ENCODE peak calls at places on chromosomes 2 and 18, in six cellular contexts. One of them, this sample, is unnamed.

GRCh38 chr2:235219048-235219447 is 267.2 kb downstream of the SH3BP4 start:
- DNase-seq in iris pigment epithelial cell: no peak
- DNase-seq in effector CD4-positive, alpha-beta T cell: no peak
- DNase-seq in stimulated activated naive B cell treated with anti-CD40 and anti-IgM and Interleukin-4, amounts not matched to agents 10 μg/mL and 1 μg/mL and 100 μg/mL, for 72 hours: no peak
- DNase-seq in prostate gland: no peak
- DNase-seq in SK-N-DZ: no peak
- DNase-seq in this sample: no peak

GRCh38 chr2:193695367-193695766 is 1500.6 kb upstream of the TMEFF2 start:
- DNase-seq in iris pigment epithelial cell: peak
- DNase-seq in effector CD4-positive, alpha-beta T cell: no peak
- DNase-seq in stimulated activated naive B cell treated with anti-CD40 and anti-IgM and Interleukin-4, amounts not matched to agents 10 μg/mL and 1 μg/mL and 100 μg/mL, for 72 hours: no peak
- DNase-seq in prostate gland: no peak
- DNase-seq in SK-N-DZ: peak
- DNase-seq in this sample: no peak

GRCh38 chr2:47309952-47310800 is 92.8 kb upstream of the MSH2 start:
- DNase-seq in iris pigment epithelial cell: peak
- DNase-seq in effector CD4-positive, alpha-beta T cell: no peak
- DNase-seq in stimulated activated naive B cell treated with anti-CD40 and anti-IgM and Interleukin-4, amounts not matched to agents 10 μg/mL and 1 μg/mL and 100 μg/mL, for 72 hours: peak
- DNase-seq in prostate gland: no peak
- DNase-seq in SK-N-DZ: peak
- DNase-seq in this sample: no peak

GRCh38 chr18:10487161-10487560 is 32.7 kb downstream of the APCDD1 start:
- DNase-seq in iris pigment epithelial cell: no peak
- DNase-seq in effector CD4-positive, alpha-beta T cell: no peak
- DNase-seq in stimulated activated naive B cell treated with anti-CD40 and anti-IgM and Interleukin-4, amounts not matched to agents 10 μg/mL and 1 μg/mL and 100 μg/mL, for 72 hours: no peak
- DNase-seq in prostate gland: no peak
- DNase-seq in SK-N-DZ: no peak
- DNase-seq in this sample: no peak

GRCh38 chr18:3715223-3716080 is 265.5 kb downstream of the TGIF1 start:
- DNase-seq in iris pigment epithelial cell: no peak
- DNase-seq in effector CD4-positive, alpha-beta T cell: no peak
- DNase-seq in stimulated activated naive B cell treated with anti-CD40 and anti-IgM and Interleukin-4, amounts not matched to agents 10 μg/mL and 1 μg/mL and 100 μg/mL, for 72 hours: no peak
- DNase-seq in prostate gland: no peak
- DNase-seq in SK-N-DZ: no peak
- DNase-seq in this sample: no peak

GRCh38 chr2:240655931-240656886 is 26.5 kb downstream of the AQP12B start:
- DNase-seq in iris pigment epithelial cell: peak
- DNase-seq in effector CD4-positive, alpha-beta T cell: no peak
- DNase-seq in stimulated activated naive B cell treated with anti-CD40 and anti-IgM and Interleukin-4, amounts not matched to agents 10 μg/mL and 1 μg/mL and 100 μg/mL, for 72 hours: no peak
- DNase-seq in prostate gland: no peak
- DNase-seq in SK-N-DZ: no peak
- DNase-seq in this sample: no peak

GRCh38 chr2:25276569-25277465 is 64.9 kb downstream of the DNMT3A start:
- DNase-seq in iris pigment epithelial cell: no peak
- DNase-seq in effector CD4-positive, alpha-beta T cell: peak
- DNase-seq in stimulated activated naive B cell treated with anti-CD40 and anti-IgM and Interleukin-4, amounts not matched to agents 10 μg/mL and 1 μg/mL and 100 μg/mL, for 72 hours: peak
- DNase-seq in prostate gland: no peak
- DNase-seq in SK-N-DZ: no peak
- DNase-seq in this sample: peak

GRCh38 chr2:105746177-105747080 is 1.7 kb downstream of the NCK2 start:
- DNase-seq in iris pigment epithelial cell: no peak
- DNase-seq in effector CD4-positive, alpha-beta T cell: peak
- DNase-seq in stimulated activated naive B cell treated with anti-CD40 and anti-IgM and Interleukin-4, amounts not matched to agents 10 μg/mL and 1 μg/mL and 100 μg/mL, for 72 hours: peak
- DNase-seq in prostate gland: peak
- DNase-seq in SK-N-DZ: no peak
- DNase-seq in this sample: peak

GRCh38 chr2:95054016-95054415 is 28.5 kb downstream of the MAL start:
- DNase-seq in iris pigment epithelial cell: no peak
- DNase-seq in effector CD4-positive, alpha-beta T cell: no peak
- DNase-seq in stimulated activated naive B cell treated with anti-CD40 and anti-IgM and Interleukin-4, amounts not matched to agents 10 μg/mL and 1 μg/mL and 100 μg/mL, for 72 hours: no peak
- DNase-seq in prostate gland: no peak
- DNase-seq in SK-N-DZ: no peak
- DNase-seq in this sample: no peak

GRCh38 chr18:79585395-79586370 is 93.9 kb upstream of the CTDP1 start:
- DNase-seq in iris pigment epithelial cell: no peak
- DNase-seq in effector CD4-positive, alpha-beta T cell: no peak
- DNase-seq in stimulated activated naive B cell treated with anti-CD40 and anti-IgM and Interleukin-4, amounts not matched to agents 10 μg/mL and 1 μg/mL and 100 μg/mL, for 72 hours: no peak
- DNase-seq in prostate gland: no peak
- DNase-seq in SK-N-DZ: no peak
- DNase-seq in this sample: no peak

GRCh38 chr18:63158012-63158631 is 161.4 kb downstream of the BCL2 start:
- DNase-seq in iris pigment epithelial cell: no peak
- DNase-seq in effector CD4-positive, alpha-beta T cell: no peak
- DNase-seq in stimulated activated naive B cell treated with anti-CD40 and anti-IgM and Interleukin-4, amounts not matched to agents 10 μg/mL and 1 μg/mL and 100 μg/mL, for 72 hours: no peak
- DNase-seq in prostate gland: no peak
- DNase-seq in SK-N-DZ: no peak
- DNase-seq in this sample: no peak

GRCh38 chr2:190596998-190597397 is 51.9 kb upstream of the NAB1 start:
- DNase-seq in iris pigment epithelial cell: no peak
- DNase-seq in effector CD4-positive, alpha-beta T cell: no peak
- DNase-seq in stimulated activated naive B cell treated with anti-CD40 and anti-IgM and Interleukin-4, amounts not matched to agents 10 μg/mL and 1 μg/mL and 100 μg/mL, for 72 hours: no peak
- DNase-seq in prostate gland: no peak
- DNase-seq in SK-N-DZ: no peak
- DNase-seq in this sample: no peak

GRCh38 chr2:215900203-215900611 is 113.1 kb downstream of the MREG start:
- DNase-seq in iris pigment epithelial cell: peak
- DNase-seq in effector CD4-positive, alpha-beta T cell: no peak
- DNase-seq in stimulated activated naive B cell treated with anti-CD40 and anti-IgM and Interleukin-4, amounts not matched to agents 10 μg/mL and 1 μg/mL and 100 μg/mL, for 72 hours: no peak
- DNase-seq in prostate gland: no peak
- DNase-seq in SK-N-DZ: no peak
- DNase-seq in this sample: no peak

GRCh38 chr2:238105506-238106338 is 5.6 kb downstream of the ESPNL start:
- DNase-seq in iris pigment epithelial cell: no peak
- DNase-seq in effector CD4-positive, alpha-beta T cell: no peak
- DNase-seq in stimulated activated naive B cell treated with anti-CD40 and anti-IgM and Interleukin-4, amounts not matched to agents 10 μg/mL and 1 μg/mL and 100 μg/mL, for 72 hours: no peak
- DNase-seq in prostate gland: no peak
- DNase-seq in SK-N-DZ: no peak
- DNase-seq in this sample: no peak

GRCh38 chr2:12061317-12061716 is 314.9 kb downstream of the LPIN1 start:
- DNase-seq in iris pigment epithelial cell: peak
- DNase-seq in effector CD4-positive, alpha-beta T cell: no peak
- DNase-seq in stimulated activated naive B cell treated with anti-CD40 and anti-IgM and Interleukin-4, amounts not matched to agents 10 μg/mL and 1 μg/mL and 100 μg/mL, for 72 hours: no peak
- DNase-seq in prostate gland: no peak
- DNase-seq in SK-N-DZ: no peak
- DNase-seq in this sample: no peak

GRCh38 chr18:66548747-66549146 is 55.1 kb downstream of the CDH19 start:
- DNase-seq in iris pigment epithelial cell: no peak
- DNase-seq in effector CD4-positive, alpha-beta T cell: no peak
- DNase-seq in stimulated activated naive B cell treated with anti-CD40 and anti-IgM and Interleukin-4, amounts not matched to agents 10 μg/mL and 1 μg/mL and 100 μg/mL, for 72 hours: no peak
- DNase-seq in prostate gland: no peak
- DNase-seq in SK-N-DZ: no peak
- DNase-seq in this sample: no peak

GRCh38 chr2:28927878-28928277 is 33.4 kb downstream of the WDR43 start:
- DNase-seq in iris pigment epithelial cell: peak
- DNase-seq in effector CD4-positive, alpha-beta T cell: no peak
- DNase-seq in stimulated activated naive B cell treated with anti-CD40 and anti-IgM and Interleukin-4, amounts not matched to agents 10 μg/mL and 1 μg/mL and 100 μg/mL, for 72 hours: no peak
- DNase-seq in prostate gland: no peak
- DNase-seq in SK-N-DZ: no peak
- DNase-seq in this sample: no peak

GRCh38 chr2:16357188-16357587 is 308.4 kb downstream of the CYRIA start:
- DNase-seq in iris pigment epithelial cell: no peak
- DNase-seq in effector CD4-positive, alpha-beta T cell: no peak
- DNase-seq in stimulated activated naive B cell treated with anti-CD40 and anti-IgM and Interleukin-4, amounts not matched to agents 10 μg/mL and 1 μg/mL and 100 μg/mL, for 72 hours: no peak
- DNase-seq in prostate gland: no peak
- DNase-seq in SK-N-DZ: no peak
- DNase-seq in this sample: no peak

GRCh38 chr18:77547757-77548156 is 298.1 kb downstream of the GALR1 start:
- DNase-seq in iris pigment epithelial cell: no peak
- DNase-seq in effector CD4-positive, alpha-beta T cell: no peak
- DNase-seq in stimulated activated naive B cell treated with anti-CD40 and anti-IgM and Interleukin-4, amounts not matched to agents 10 μg/mL and 1 μg/mL and 100 μg/mL, for 72 hours: no peak
- DNase-seq in prostate gland: no peak
- DNase-seq in SK-N-DZ: no peak
- DNase-seq in this sample: no peak

GRCh38 chr2:218781691-218782528 is at the start of gene CYP27A1:
- DNase-seq in iris pigment epithelial cell: peak
- DNase-seq in effector CD4-positive, alpha-beta T cell: no peak
- DNase-seq in stimulated activated naive B cell treated with anti-CD40 and anti-IgM and Interleukin-4, amounts not matched to agents 10 μg/mL and 1 μg/mL and 100 μg/mL, for 72 hours: no peak
- DNase-seq in prostate gland: peak
- DNase-seq in SK-N-DZ: no peak
- DNase-seq in this sample: no peak

GRCh38 chr18:35603528-35603927 is 22.0 kb downstream of the GALNT1 start:
- DNase-seq in iris pigment epithelial cell: no peak
- DNase-seq in effector CD4-positive, alpha-beta T cell: no peak
- DNase-seq in stimulated activated naive B cell treated with anti-CD40 and anti-IgM and Interleukin-4, amounts not matched to agents 10 μg/mL and 1 μg/mL and 100 μg/mL, for 72 hours: no peak
- DNase-seq in prostate gland: no peak
- DNase-seq in SK-N-DZ: no peak
- DNase-seq in this sample: no peak

GRCh38 chr2:227163998-227164744 is at the start of the genes COL4A3 and COL4A4:
- DNase-seq in iris pigment epithelial cell: peak
- DNase-seq in effector CD4-positive, alpha-beta T cell: no peak
- DNase-seq in stimulated activated naive B cell treated with anti-CD40 and anti-IgM and Interleukin-4, amounts not matched to agents 10 μg/mL and 1 μg/mL and 100 μg/mL, for 72 hours: peak
- DNase-seq in prostate gland: peak
- DNase-seq in SK-N-DZ: no peak
- DNase-seq in this sample: no peak

GRCh38 chr18:10515456-10515855 is 10.4 kb upstream of the NAPG start:
- DNase-seq in iris pigment epithelial cell: no peak
- DNase-seq in effector CD4-positive, alpha-beta T cell: no peak
- DNase-seq in stimulated activated naive B cell treated with anti-CD40 and anti-IgM and Interleukin-4, amounts not matched to agents 10 μg/mL and 1 μg/mL and 100 μg/mL, for 72 hours: no peak
- DNase-seq in prostate gland: no peak
- DNase-seq in SK-N-DZ: no peak
- DNase-seq in this sample: no peak

GRCh38 chr2:127597046-127597983 is 48.6 kb upstream of the GPR17 start:
- DNase-seq in iris pigment epithelial cell: no peak
- DNase-seq in effector CD4-positive, alpha-beta T cell: no peak
- DNase-seq in stimulated activated naive B cell treated with anti-CD40 and anti-IgM and Interleukin-4, amounts not matched to agents 10 μg/mL and 1 μg/mL and 100 μg/mL, for 72 hours: no peak
- DNase-seq in prostate gland: no peak
- DNase-seq in SK-N-DZ: no peak
- DNase-seq in this sample: no peak

GRCh38 chr2:202632682-202633081 is 2.1 kb upstream of the FAM117B start:
- DNase-seq in iris pigment epithelial cell: peak
- DNase-seq in effector CD4-positive, alpha-beta T cell: no peak
- DNase-seq in stimulated activated naive B cell treated with anti-CD40 and anti-IgM and Interleukin-4, amounts not matched to agents 10 μg/mL and 1 μg/mL and 100 μg/mL, for 72 hours: no peak
- DNase-seq in prostate gland: no peak
- DNase-seq in SK-N-DZ: no peak
- DNase-seq in this sample: no peak

GRCh38 chr2:129619471-129619870 is 360.0 kb upstream of the RAB6C start:
- DNase-seq in iris pigment epithelial cell: no peak
- DNase-seq in effector CD4-positive, alpha-beta T cell: no peak
- DNase-seq in stimulated activated naive B cell treated with anti-CD40 and anti-IgM and Interleukin-4, amounts not matched to agents 10 μg/mL and 1 μg/mL and 100 μg/mL, for 72 hours: no peak
- DNase-seq in prostate gland: no peak
- DNase-seq in SK-N-DZ: no peak
- DNase-seq in this sample: no peak

GRCh38 chr2:150955231-150955630 is 306.4 kb downstream of the RBM43 start:
- DNase-seq in iris pigment epithelial cell: no peak
- DNase-seq in effector CD4-positive, alpha-beta T cell: no peak
- DNase-seq in stimulated activated naive B cell treated with anti-CD40 and anti-IgM and Interleukin-4, amounts not matched to agents 10 μg/mL and 1 μg/mL and 100 μg/mL, for 72 hours: no peak
- DNase-seq in prostate gland: no peak
- DNase-seq in SK-N-DZ: no peak
- DNase-seq in this sample: no peak

GRCh38 chr2:177148477-177149154 is 64.0 kb upstream of the HNRNPA3 start:
- DNase-seq in iris pigment epithelial cell: peak
- DNase-seq in effector CD4-positive, alpha-beta T cell: peak
- DNase-seq in stimulated activated naive B cell treated with anti-CD40 and anti-IgM and Interleukin-4, amounts not matched to agents 10 μg/mL and 1 μg/mL and 100 μg/mL, for 72 hours: peak
- DNase-seq in prostate gland: peak
- DNase-seq in SK-N-DZ: peak
- DNase-seq in this sample: peak

GRCh38 chr2:166091439-166091838 is 36.4 kb downstream of the SCN1A start:
- DNase-seq in iris pigment epithelial cell: peak
- DNase-seq in effector CD4-positive, alpha-beta T cell: no peak
- DNase-seq in stimulated activated naive B cell treated with anti-CD40 and anti-IgM and Interleukin-4, amounts not matched to agents 10 μg/mL and 1 μg/mL and 100 μg/mL, for 72 hours: no peak
- DNase-seq in prostate gland: no peak
- DNase-seq in SK-N-DZ: peak
- DNase-seq in this sample: no peak

GRCh38 chr2:27320958-27321543 is 1.8 kb downstream of the MPV17 start:
- DNase-seq in iris pigment epithelial cell: peak
- DNase-seq in effector CD4-positive, alpha-beta T cell: no peak
- DNase-seq in stimulated activated naive B cell treated with anti-CD40 and anti-IgM and Interleukin-4, amounts not matched to agents 10 μg/mL and 1 μg/mL and 100 μg/mL, for 72 hours: no peak
- DNase-seq in prostate gland: peak
- DNase-seq in SK-N-DZ: no peak
- DNase-seq in this sample: no peak

GRCh38 chr2:25684577-25684976 is 11.2 kb upstream of the DTNB start:
- DNase-seq in iris pigment epithelial cell: no peak
- DNase-seq in effector CD4-positive, alpha-beta T cell: no peak
- DNase-seq in stimulated activated naive B cell treated with anti-CD40 and anti-IgM and Interleukin-4, amounts not matched to agents 10 μg/mL and 1 μg/mL and 100 μg/mL, for 72 hours: no peak
- DNase-seq in prostate gland: no peak
- DNase-seq in SK-N-DZ: no peak
- DNase-seq in this sample: no peak

GRCh38 chr2:152255918-152256317 is 79.1 kb upstream of the FMNL2 start:
- DNase-seq in iris pigment epithelial cell: no peak
- DNase-seq in effector CD4-positive, alpha-beta T cell: no peak
- DNase-seq in stimulated activated naive B cell treated with anti-CD40 and anti-IgM and Interleukin-4, amounts not matched to agents 10 μg/mL and 1 μg/mL and 100 μg/mL, for 72 hours: no peak
- DNase-seq in prostate gland: no peak
- DNase-seq in SK-N-DZ: no peak
- DNase-seq in this sample: no peak

This sample was measured in effector memory CD4-positive, alpha-beta T cell.